ENCODE peak calls at places on chromosomes 12 and 14, in six cellular contexts. B is OCI-LY7, E is neural progenitor cell, C is HCT116, Z is MM.1S, Y is PC-3. R is an unnamed sample.

GRCh38 chr14:35403085-35403396 is 1.5 kb downstream of the NFKBIA start:
- DNase-seq in C (no peak), Y (peak), Z (no peak), E (no peak), B (no peak), R (peak)

GRCh38 chr12:68367903-68368302 is 35.7 kb upstream of the MDM1 start:
- DNase-seq in C (no peak), Y (no peak), B (no peak), E (no peak), Z (no peak), R (no peak)

GRCh38 chr12:77685112-77685511 is 145.6 kb upstream of the NAV3 start:
- DNase-seq in C (peak), Y (peak), Z (peak), E (peak), B (peak), R (peak)

GRCh38 chr12:60212159-60213000 is 616.6 kb downstream of the SLC16A7 start:
- DNase-seq in E (no peak), Z (no peak), Y (no peak), B (no peak), C (no peak), R (no peak)

GRCh38 chr12:29376118-29376517 is 4.9 kb downstream of the ERGIC2 start:
- DNase-seq in C (no peak), E (no peak), Y (no peak), B (no peak), Z (peak), R (no peak)

GRCh38 chr12:6461401-6462233 is 8.9 kb downstream of the VAMP1 start:
- DNase-seq in Z (peak), C (no peak), B (peak), Y (no peak), E (no peak), R (no peak)

GRCh38 chr12:59973515-59973914 is 377.7 kb downstream of the SLC16A7 start:
- DNase-seq in B (no peak), Z (no peak), C (peak), E (no peak), Y (peak), R (no peak)

GRCh38 chr14:101127239-101127638 is 223.7 kb upstream of the RTL1 start:
- DNase-seq in E (no peak), Z (no peak), B (no peak), C (no peak), Y (no peak), R (no peak)

GRCh38 chr12:78802593-78802992 is 62.0 kb upstream of the SYT1 start:
- DNase-seq in Z (no peak), Y (peak), C (no peak), E (no peak), B (no peak), R (peak)

GRCh38 chr12:12725086-12725955 is 8.2 kb downstream of the CDKN1B start:
- DNase-seq in B (peak), C (peak), E (peak), Z (peak), Y (peak), R (peak)
- TF ChIP-seq CTCF in B (no peak), C (no peak), E (no peak), Z (no peak), Y (no peak), R (no peak)

GRCh38 chr12:100553851-100554404 is 19.6 kb upstream of the GAS2L3 start:
- DNase-seq in Y (no peak), B (no peak), E (peak), C (no peak), Z (peak), R (peak)
- H2AFZ ChIP-seq in Y (no peak), B (no peak), E (peak), C (no peak), Z (no peak), R (no peak)

GRCh38 chr12:100826323-100826722 is 31.7 kb downstream of the ANO4 start:
- DNase-seq in Y (peak), B (peak), E (peak), C (peak), Z (peak), R (peak)
- TF ChIP-seq EZH2phosphoT487 in Y (no peak), B (no peak), E (no peak), C (no peak), Z (no peak), R (no peak)

DNA sequence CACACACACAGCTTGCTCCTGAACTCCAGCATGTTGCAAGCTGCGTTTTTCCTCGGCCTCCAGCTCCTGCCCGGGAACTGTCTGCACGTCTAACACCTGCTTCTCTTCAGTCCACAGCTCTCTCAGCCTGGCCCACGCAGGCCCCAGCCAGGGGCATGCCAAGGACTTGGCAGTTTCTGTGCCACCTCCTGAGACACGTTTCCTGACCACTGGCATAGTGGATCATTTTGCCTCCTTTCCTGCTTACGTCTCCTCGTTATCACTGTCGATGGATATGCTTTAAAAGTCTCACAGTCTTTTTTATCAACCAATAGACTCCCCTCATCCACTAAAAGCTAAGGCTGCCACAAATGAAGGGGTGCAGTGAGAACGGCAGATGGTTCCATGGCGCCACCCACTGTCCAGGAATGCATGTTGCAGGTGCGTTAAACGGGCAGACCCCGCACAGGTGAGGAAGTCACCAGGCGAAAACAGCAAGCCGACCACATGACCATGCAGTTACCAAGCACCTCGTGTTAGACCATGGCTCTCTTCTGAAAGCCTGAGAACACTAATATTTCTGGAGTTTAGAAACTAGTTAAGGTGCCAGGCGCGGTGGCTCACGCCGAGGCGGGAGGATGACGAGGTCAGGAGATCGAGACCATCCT is 14.7 kb upstream of the TEAD4 start:
- DNase-seq in C (peak), Z (peak), E (peak), Y (peak), B (peak), R (peak)
- TF ChIP-seq CTCF in C (peak), Z (peak), E (peak), Y (peak), B (peak), R (peak)

R was measured in hepatocyte.